ENCODE peak calls at places on chromosomes 11 and 22, in five cellular contexts. E is psoas muscle, C is lung, H is mammary epithelial cell, K is PC-3. Y is an unnamed sample. For H3K27me3 and H3K4me1, the result is how much of the 10 kb centered on the place peaks cover.

GRCh38 chr11:61874460-61874809 is 16.9 kb downstream of the FADS3 start:
- DNase-seq in C (peak), K (peak), E (no peak), H (no peak), Y (no peak)

GRCh38 chr22:42930810-42931420 is 73.8 kb upstream of the ARFGAP3 start:
- DNase-seq in C (no peak), E (peak), K (peak), H (peak), Y (no peak)

GRCh38 chr22:41563051-41563711 is 2.4 kb downstream of the CSDC2 start:
- DNase-seq in C (no peak), H (peak), K (peak), E (no peak), Y (no peak)

GRCh38 chr11:34151166-34151565 is 45.7 kb downstream of the NAT10 start:
- DNase-seq in C (no peak), K (no peak), E (no peak), H (no peak), Y (no peak)

GRCh38 chr11:10376061-10376460 is 71.2 kb downstream of the ADM start:
- DNase-seq in H (no peak), K (no peak), E (no peak), C (no peak), Y (no peak)

GRCh38 chr22:48310740-48311139 is 1516.9 kb downstream of the BRD1 start:
- DNase-seq in K (no peak), C (no peak), H (no peak), E (no peak), Y (no peak)

GRCh38 chr11:72586591-72587090 is 87.6 kb downstream of the PDE2A start:
- DNase-seq in C (no peak), K (no peak), E (no peak), H (no peak), Y (no peak)

GRCh38 chr22:41672780-41673509 is 15.7 kb downstream of the SNU13 start:
- DNase-seq in E (no peak), H (no peak), K (peak), C (no peak), Y (no peak)

GRCh38 chr11:28343304-28344233 is 235.4 kb downstream of the METTL15 start:
- DNase-seq in K (peak), H (peak), C (no peak), E (no peak), Y (no peak)

GRCh38 chr22:29587938-29588699 is 7.2 kb upstream of the NIPSNAP1 start:
- DNase-seq in C (no peak), K (peak), E (no peak), H (peak), Y (no peak)

GRCh38 chr22:42263944-42264343 is 6.5 kb downstream of the TCF20 start:
- DNase-seq in K (no peak), E (no peak), H (no peak), C (no peak), Y (no peak)

GRCh38 chr11:68997124-68997994 is 15.7 kb downstream of the MRGPRF start:
- DNase-seq in K (no peak), H (no peak), C (no peak), E (peak), Y (no peak)

GRCh38 chr22:49983148-49984042 is 22.8 kb downstream of the PIM3 start:
- DNase-seq in C (no peak), E (peak), K (no peak), H (no peak), Y (peak)

GRCh38 chr11:106152824-106153223 is 75.4 kb downstream of the AASDHPPT start:
- DNase-seq in C (no peak), E (no peak), H (peak), K (peak), Y (no peak)

GRCh38 chr11:92769125-92769524 is 200.3 kb upstream of the MTNR1B start:
- DNase-seq in K (no peak), E (no peak), H (no peak), C (no peak), Y (no peak)

GRCh38 chr11:27309064-27309463 is 54.0 kb downstream of the CCDC34 start:
- DNase-seq in H (peak), E (no peak), K (no peak), C (no peak), Y (no peak)

GRCh38 chr11:9660886-9661285 is 3.0 kb upstream of the SWAP70 start:
- DNase-seq in H (peak), E (no peak), K (peak), C (no peak), Y (no peak)

GRCh38 chr11:62705401-62705800 is 1.8 kb downstream of the BSCL2 start:
- DNase-seq in E (no peak), H (peak), K (peak), C (no peak), Y (no peak)

GRCh38 chr11:3220101-3220500 is 1.5 kb upstream of the MRGPRG start:
- DNase-seq in K (no peak), C (no peak), E (no peak), H (no peak), Y (no peak)

GRCh38 chr11:7552666-7553065 is 38.9 kb downstream of the PPFIBP2 start:
- DNase-seq in H (no peak), C (no peak), K (no peak), E (no peak), Y (no peak)

GRCh38 chr11:117663826-117664225 is 133.2 kb downstream of the DSCAML1 start:
- DNase-seq in C (no peak), E (peak), H (no peak), K (no peak), Y (no peak)

GRCh38 chr11:64659417-64660144 is 63.4 kb downstream of the NRXN2 start:
- DNase-seq in C (no peak), K (peak), H (peak), E (peak), Y (no peak)

GRCh38 chr11:898160-898517 is 12.5 kb downstream of the CHID1 start:
- DNase-seq in C (no peak), H (no peak), K (peak), E (peak), Y (no peak)

GRCh38 chr11:122642971-122643370 is 12.6 kb upstream of the UBASH3B start:
- DNase-seq in E (no peak), C (no peak), H (no peak), K (peak), Y (no peak)

GRCh38 chr11:67029146-67029545 is 6.2 kb downstream of the SYT12 start:
- DNase-seq in C (no peak), H (no peak), K (no peak), E (no peak), Y (no peak)

GRCh38 chr22:26527574-26528465 is 15.5 kb upstream of the TFIP11 start:
- DNase-seq in H (no peak), C (no peak), K (no peak), E (peak), Y (no peak)

GRCh38 chr22:50470491-50470890 is 4.3 kb downstream of the SBF1 start:
- DNase-seq in C (no peak), K (no peak), H (no peak), E (no peak), Y (no peak)

GRCh38 chr11:88480217-88480616 is 142.7 kb upstream of the CTSC start:
- DNase-seq in K (peak), C (no peak), H (peak), E (no peak), Y (no peak)

GRCh38 chr11:37504066-37504611 is 906.1 kb upstream of the RAG2 start:
- DNase-seq in K (peak), H (peak), E (no peak), C (no peak), Y (no peak)

GRCh38 chr11:12079726-12080556 is 30.4 kb upstream of the MICAL2 start:
- DNase-seq in C (no peak), K (peak), H (peak), E (peak), Y (no peak)

DNA sequence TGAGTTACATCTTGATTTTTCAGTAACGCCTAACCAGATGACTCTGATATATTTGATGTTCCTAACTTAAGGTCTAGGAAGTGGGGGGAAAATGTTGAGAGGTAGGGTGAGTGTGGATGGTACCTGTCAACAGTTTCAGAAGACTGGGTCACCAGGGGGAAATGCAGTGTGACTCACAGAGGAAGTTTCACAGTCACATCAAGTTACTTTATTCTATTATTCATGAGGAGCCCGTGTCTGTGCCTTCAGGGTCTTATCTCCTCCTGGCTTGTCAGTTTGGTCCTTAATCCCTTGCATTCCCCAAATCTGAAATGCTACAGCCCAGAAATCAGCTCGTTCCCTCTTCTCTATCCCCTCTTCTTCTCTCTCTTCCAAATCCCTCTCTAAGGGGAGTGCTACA is 4.7 kb upstream of the KCNE3 start:
- DNase-seq in C (no peak), K (no peak), E (no peak), H (no peak), Y (no peak)
- H3K27me3 ChIP-seq in C (under half), K (under half), E (under half), H (under half), Y (under half)

GRCh38 chr22:21857501-21857914 is 9.9 kb downstream of the MAPK1 start:
- DNase-seq in K (no peak), C (no peak), E (no peak), H (no peak), Y (no peak)

GRCh38 chr22:21856868-21857267 is 10.6 kb downstream of the MAPK1 start:
- DNase-seq in H (no peak), C (no peak), K (no peak), E (no peak), Y (no peak)

GRCh38 chr22:21856197-21856596 is 11.2 kb downstream of the MAPK1 start:
- DNase-seq in C (no peak), H (no peak), E (no peak), K (no peak), Y (no peak)

GRCh38 chr22:21858025-21858764 is 9.2 kb downstream of the MAPK1 start:
- DNase-seq in C (no peak), E (no peak), H (no peak), K (no peak), Y (no peak)

DNA sequence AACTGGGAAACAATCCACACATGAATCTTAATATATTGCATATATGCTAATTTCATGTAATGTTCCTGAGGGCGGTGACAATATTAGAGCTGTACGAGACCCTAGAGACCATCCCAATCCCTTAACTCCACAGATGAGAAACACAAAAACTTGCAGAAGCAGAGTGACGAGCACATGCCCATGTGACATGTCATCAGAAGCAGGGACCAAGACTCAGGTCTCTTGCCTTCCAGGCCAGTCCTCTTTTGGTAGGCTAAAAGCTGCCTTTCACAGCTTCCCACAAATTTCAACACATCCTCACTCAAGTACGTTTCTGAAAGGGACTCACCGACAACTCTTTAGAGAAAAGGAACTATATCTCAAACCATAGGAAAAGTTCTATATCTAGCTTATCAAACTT is 11.7 kb downstream of the MAPK1 start:
- DNase-seq in E (no peak), H (no peak), C (no peak), K (no peak), Y (no peak)
- H3K4me1 ChIP-seq in E (half or more), H (under half), C (under half), K (under half), Y (half or more)

GRCh38 chr11:128717581-128717980 is 23.7 kb downstream of the FLI1 start:
- DNase-seq in E (no peak), K (no peak), H (no peak), C (no peak), Y (no peak)

GRCh38 chr11:128714881-128715280 is 21.0 kb downstream of the FLI1 start:
- DNase-seq in H (peak), C (no peak), E (no peak), K (peak), Y (no peak)

GRCh38 chr11:128715691-128716153 is 21.9 kb downstream of the FLI1 start:
- DNase-seq in E (no peak), K (peak), H (peak), C (no peak), Y (no peak)

GRCh38 chr11:128716661-128717210 is 22.9 kb downstream of the FLI1 start:
- DNase-seq in K (no peak), C (no peak), H (no peak), E (no peak), Y (peak)

DNA sequence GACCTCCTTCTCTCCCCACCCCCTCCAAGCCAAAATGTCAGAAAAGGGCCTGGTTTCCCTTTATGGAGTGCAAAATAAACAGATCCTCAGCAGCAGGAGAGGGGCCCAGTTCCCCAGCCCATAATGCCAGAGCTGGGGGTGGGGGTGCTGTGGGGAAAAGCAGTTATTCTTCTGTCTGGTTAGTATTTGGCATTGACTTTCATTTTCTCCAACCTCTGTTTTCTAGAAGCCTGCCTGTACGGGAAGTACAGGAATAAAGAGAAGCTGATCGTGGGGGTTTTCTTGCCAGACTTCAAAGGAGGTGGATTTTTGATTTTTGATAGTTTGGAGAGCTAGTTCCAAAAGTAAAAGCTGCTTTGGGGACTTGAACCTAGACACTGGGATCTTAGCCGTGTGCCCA is 22.4 kb downstream of the FLI1 start:
- DNase-seq in E (no peak), K (no peak), H (no peak), C (no peak), Y (no peak)
- H3K27me3 ChIP-seq in E (under half), K (under half), H (under half), C (under half), Y (under half)

GRCh38 chr22:36327922-36328551 is 59.7 kb downstream of the MYH9 start:
- DNase-seq in E (no peak), C (no peak), K (no peak), H (no peak), Y (no peak)

GRCh38 chr22:36329217-36330078 is 58.3 kb downstream of the MYH9 start:
- DNase-seq in C (peak), K (peak), E (no peak), H (peak), Y (peak)

GRCh38 chr22:36330127-36330526 is 57.6 kb downstream of the MYH9 start:
- DNase-seq in E (no peak), H (no peak), C (no peak), K (no peak), Y (no peak)

GRCh38 chr22:36330655-36331305 is 57.0 kb downstream of the MYH9 start:
- DNase-seq in C (peak), K (peak), E (peak), H (no peak), Y (no peak)

GRCh38 chr22:36328635-36329216 is 59.0 kb downstream of the MYH9 start:
- DNase-seq in E (peak), C (peak), H (peak), K (peak), Y (no peak)
- H3K4me1 ChIP-seq in E (half or more), C (half or more), H (half or more), K (half or more), Y (half or more)

DNA sequence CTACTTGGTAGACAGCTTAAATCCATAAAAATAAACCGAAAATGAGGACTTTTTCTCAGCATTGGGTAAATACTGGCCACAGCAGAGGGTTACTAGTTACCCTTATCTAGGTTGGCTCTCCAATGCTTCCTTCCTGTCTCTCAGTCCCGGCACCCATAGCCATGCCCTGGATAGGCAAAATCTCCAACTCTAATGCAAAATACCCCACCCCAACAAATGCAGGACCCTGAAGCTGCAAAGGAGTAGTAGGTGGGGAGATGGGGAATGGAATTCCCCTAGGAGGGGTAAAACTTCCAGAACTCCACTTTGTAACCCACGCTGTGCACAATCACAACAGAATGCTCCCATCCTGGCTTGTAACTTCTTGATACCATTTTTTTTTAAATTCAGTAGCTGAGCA is 2.9 kb downstream of the PAX6 start:
- DNase-seq in K (no peak), H (no peak), E (no peak), C (no peak), Y (no peak)
- H3K27me3 ChIP-seq in K (under half), H (half or more), E (half or more), C (under half), Y (half or more)

Y was measured in CD8-positive, alpha-beta memory T cell.